ENCODE peak calls at places on chromosomes 11 and 22, in eight cellular contexts. One of them, this sample, is unnamed.
A peak's percentile ranks its signal among the peaks of the same experiment; 100 is the strongest.

GRCh38 chr22:19639610-19640135 is 74.6 kb upstream of the SEPTIN5 start:
- DNase-seq in A172: no peak
- DNase-seq in stimulated activated CD4-positive, alpha-beta T cell treated with anti-CD3 and anti-CD28 coated beads, Interleukin-12 subunit alpha, Interleukin-12 subunit beta, amount 100 ng/mL, for 48 hours: no peak
- DNase-seq in spleen: no peak
- DNase-seq in GM04503: no peak
- DNase-seq in RWPE1: no peak
- DNase-seq in globus pallidus: no peak
- DNase-seq in germinal center: no peak
- DNase-seq in this sample: no peak

GRCh38 chr22:22091400-22091878 is 108.9 kb upstream of the TOP3B start:
- DNase-seq in GM04503: no peak
- DNase-seq in globus pallidus: no peak
- DNase-seq in spleen: no peak
- DNase-seq in stimulated activated CD4-positive, alpha-beta T cell treated with anti-CD3 and anti-CD28 coated beads, Interleukin-12 subunit alpha, Interleukin-12 subunit beta, amount 100 ng/mL, for 48 hours: no peak
- DNase-seq in A172: no peak
- DNase-seq in germinal center: no peak
- DNase-seq in RWPE1: no peak
- DNase-seq in this sample: no peak

GRCh38 chr22:42439821-42440674 is 7.8 kb upstream of the NFAM1 start:
- DNase-seq in GM04503: no peak
- DNase-seq in germinal center: no peak
- DNase-seq in RWPE1: no peak
- DNase-seq in A172: peak; percentile 14
- DNase-seq in spleen: peak; percentile 84
- DNase-seq in globus pallidus: no peak
- DNase-seq in stimulated activated CD4-positive, alpha-beta T cell treated with anti-CD3 and anti-CD28 coated beads, Interleukin-12 subunit alpha, Interleukin-12 subunit beta, amount 100 ng/mL, for 48 hours: no peak
- DNase-seq in this sample: no peak

GRCh38 chr11:38392176-38392575 is 1794.1 kb upstream of the RAG2 start:
- DNase-seq in RWPE1: peak; percentile 3
- DNase-seq in germinal center: no peak
- DNase-seq in stimulated activated CD4-positive, alpha-beta T cell treated with anti-CD3 and anti-CD28 coated beads, Interleukin-12 subunit alpha, Interleukin-12 subunit beta, amount 100 ng/mL, for 48 hours: no peak
- DNase-seq in A172: no peak
- DNase-seq in spleen: no peak
- DNase-seq in globus pallidus: no peak
- DNase-seq in GM04503: no peak
- DNase-seq in this sample: no peak

GRCh38 chr11:64254326-64254725 is 3.0 kb downstream of the PLCB3 start:
- DNase-seq in A172: no peak
- DNase-seq in spleen: no peak
- DNase-seq in GM04503: no peak
- DNase-seq in germinal center: no peak
- DNase-seq in globus pallidus: no peak
- DNase-seq in RWPE1: no peak
- DNase-seq in stimulated activated CD4-positive, alpha-beta T cell treated with anti-CD3 and anti-CD28 coated beads, Interleukin-12 subunit alpha, Interleukin-12 subunit beta, amount 100 ng/mL, for 48 hours: no peak
- DNase-seq in this sample: no peak

GRCh38 chr11:57164317-57164716 is 17.4 kb upstream of the LRRC55 start:
- DNase-seq in germinal center: no peak
- DNase-seq in GM04503: no peak
- DNase-seq in A172: no peak
- DNase-seq in stimulated activated CD4-positive, alpha-beta T cell treated with anti-CD3 and anti-CD28 coated beads, Interleukin-12 subunit alpha, Interleukin-12 subunit beta, amount 100 ng/mL, for 48 hours: no peak
- DNase-seq in spleen: no peak
- DNase-seq in globus pallidus: no peak
- DNase-seq in RWPE1: no peak
- DNase-seq in this sample: no peak

GRCh38 chr11:47766363-47767227 is 546 bp downstream of the FNBP4 start:
- DNase-seq in A172: peak; percentile 51
- DNase-seq in spleen: peak; percentile 93
- DNase-seq in RWPE1: peak; percentile 27
- DNase-seq in globus pallidus: peak; percentile 66
- DNase-seq in germinal center: peak; percentile 42
- DNase-seq in stimulated activated CD4-positive, alpha-beta T cell treated with anti-CD3 and anti-CD28 coated beads, Interleukin-12 subunit alpha, Interleukin-12 subunit beta, amount 100 ng/mL, for 48 hours: peak; percentile 65
- DNase-seq in GM04503: peak; percentile 38
- DNase-seq in this sample: peak; percentile 42

GRCh38 chr11:122778148-122778547 is 60.2 kb upstream of the CRTAM start:
- DNase-seq in spleen: no peak
- DNase-seq in RWPE1: no peak
- DNase-seq in A172: peak; percentile 16
- DNase-seq in globus pallidus: no peak
- DNase-seq in stimulated activated CD4-positive, alpha-beta T cell treated with anti-CD3 and anti-CD28 coated beads, Interleukin-12 subunit alpha, Interleukin-12 subunit beta, amount 100 ng/mL, for 48 hours: no peak
- DNase-seq in GM04503: no peak
- DNase-seq in germinal center: no peak
- DNase-seq in this sample: no peak

GRCh38 chr11:86740628-86741488 is 59.5 kb upstream of the PRSS23 start:
- DNase-seq in RWPE1: peak; percentile 85
- DNase-seq in germinal center: no peak
- DNase-seq in A172: peak; percentile 92
- DNase-seq in spleen: no peak
- DNase-seq in stimulated activated CD4-positive, alpha-beta T cell treated with anti-CD3 and anti-CD28 coated beads, Interleukin-12 subunit alpha, Interleukin-12 subunit beta, amount 100 ng/mL, for 48 hours: peak; percentile 8
- DNase-seq in globus pallidus: peak; percentile 16
- DNase-seq in GM04503: peak; percentile 78
- DNase-seq in this sample: peak; percentile 99

GRCh38 chr11:33391893-33392251 is 134.7 kb downstream of the HIPK3 start:
- DNase-seq in spleen: no peak
- DNase-seq in A172: no peak
- DNase-seq in stimulated activated CD4-positive, alpha-beta T cell treated with anti-CD3 and anti-CD28 coated beads, Interleukin-12 subunit alpha, Interleukin-12 subunit beta, amount 100 ng/mL, for 48 hours: no peak
- DNase-seq in RWPE1: no peak
- DNase-seq in germinal center: no peak
- DNase-seq in GM04503: no peak
- DNase-seq in globus pallidus: no peak
- DNase-seq in this sample: no peak

GRCh38 chr11:66119348-66120133 is 49.5 kb downstream of the PACS1 start:
- DNase-seq in GM04503: peak; percentile 64
- DNase-seq in globus pallidus: no peak
- DNase-seq in spleen: no peak
- DNase-seq in germinal center: no peak
- DNase-seq in A172: peak; percentile 66
- DNase-seq in RWPE1: peak; percentile 55
- DNase-seq in stimulated activated CD4-positive, alpha-beta T cell treated with anti-CD3 and anti-CD28 coated beads, Interleukin-12 subunit alpha, Interleukin-12 subunit beta, amount 100 ng/mL, for 48 hours: no peak
- DNase-seq in this sample: peak; percentile 78

GRCh38 chr11:3146612-3147256 is 18.4 kb downstream of the OSBPL5 start:
- DNase-seq in A172: peak; percentile 47
- DNase-seq in RWPE1: no peak
- DNase-seq in globus pallidus: no peak
- DNase-seq in GM04503: no peak
- DNase-seq in germinal center: no peak
- DNase-seq in spleen: no peak
- DNase-seq in stimulated activated CD4-positive, alpha-beta T cell treated with anti-CD3 and anti-CD28 coated beads, Interleukin-12 subunit alpha, Interleukin-12 subunit beta, amount 100 ng/mL, for 48 hours: no peak
- DNase-seq in this sample: no peak

GRCh38 chr11:110026823-110027626 is 66.2 kb upstream of the ZC3H12C start:
- DNase-seq in RWPE1: no peak
- DNase-seq in stimulated activated CD4-positive, alpha-beta T cell treated with anti-CD3 and anti-CD28 coated beads, Interleukin-12 subunit alpha, Interleukin-12 subunit beta, amount 100 ng/mL, for 48 hours: no peak
- DNase-seq in GM04503: no peak
- DNase-seq in A172: no peak
- DNase-seq in spleen: no peak
- DNase-seq in germinal center: peak; percentile 77
- DNase-seq in globus pallidus: peak; percentile 83
- DNase-seq in this sample: peak; percentile 32

GRCh38 chr22:42581762-42582716 is 28.3 kb downstream of the SERHL2 start:
- DNase-seq in GM04503: no peak
- DNase-seq in globus pallidus: peak; percentile 61
- DNase-seq in RWPE1: peak; percentile 59
- DNase-seq in stimulated activated CD4-positive, alpha-beta T cell treated with anti-CD3 and anti-CD28 coated beads, Interleukin-12 subunit alpha, Interleukin-12 subunit beta, amount 100 ng/mL, for 48 hours: peak; percentile 77
- DNase-seq in spleen: peak; percentile 94
- DNase-seq in A172: peak; percentile 11
- DNase-seq in germinal center: peak; percentile 84
- DNase-seq in this sample: peak; percentile 52

GRCh38 chr11:62402226-62402625 is 16.6 kb upstream of the SCGB1A1 start:
- DNase-seq in globus pallidus: no peak
- DNase-seq in stimulated activated CD4-positive, alpha-beta T cell treated with anti-CD3 and anti-CD28 coated beads, Interleukin-12 subunit alpha, Interleukin-12 subunit beta, amount 100 ng/mL, for 48 hours: peak; percentile 28
- DNase-seq in RWPE1: no peak
- DNase-seq in germinal center: no peak
- DNase-seq in spleen: peak; percentile 88
- DNase-seq in A172: no peak
- DNase-seq in GM04503: no peak
- DNase-seq in this sample: no peak

GRCh38 chr22:40512426-40513136 is 123.9 kb downstream of the MRTFA start:
- DNase-seq in GM04503: peak; percentile 100
- DNase-seq in A172: peak; percentile 93
- DNase-seq in RWPE1: peak; percentile 76
- DNase-seq in spleen: no peak
- DNase-seq in stimulated activated CD4-positive, alpha-beta T cell treated with anti-CD3 and anti-CD28 coated beads, Interleukin-12 subunit alpha, Interleukin-12 subunit beta, amount 100 ng/mL, for 48 hours: no peak
- DNase-seq in germinal center: no peak
- DNase-seq in globus pallidus: peak; percentile 23
- DNase-seq in this sample: peak; percentile 89

GRCh38 chr11:24163146-24163545 is 333.7 kb upstream of the LUZP2 start:
- DNase-seq in germinal center: no peak
- DNase-seq in RWPE1: no peak
- DNase-seq in stimulated activated CD4-positive, alpha-beta T cell treated with anti-CD3 and anti-CD28 coated beads, Interleukin-12 subunit alpha, Interleukin-12 subunit beta, amount 100 ng/mL, for 48 hours: no peak
- DNase-seq in GM04503: no peak
- DNase-seq in A172: peak; percentile 28
- DNase-seq in spleen: no peak
- DNase-seq in globus pallidus: no peak
- DNase-seq in this sample: no peak

GRCh38 chr22:23305922-23306374 is 125.6 kb downstream of the BCR start:
- DNase-seq in germinal center: no peak
- DNase-seq in stimulated activated CD4-positive, alpha-beta T cell treated with anti-CD3 and anti-CD28 coated beads, Interleukin-12 subunit alpha, Interleukin-12 subunit beta, amount 100 ng/mL, for 48 hours: no peak
- DNase-seq in GM04503: no peak
- DNase-seq in globus pallidus: peak; percentile 78
- DNase-seq in spleen: peak; percentile 85
- DNase-seq in RWPE1: no peak
- DNase-seq in A172: no peak
- DNase-seq in this sample: no peak

GRCh38 chr22:23888615-23889401 is 5.4 kb upstream of the MIF start:
- DNase-seq in A172: peak; percentile 17
- DNase-seq in globus pallidus: peak; percentile 38
- DNase-seq in stimulated activated CD4-positive, alpha-beta T cell treated with anti-CD3 and anti-CD28 coated beads, Interleukin-12 subunit alpha, Interleukin-12 subunit beta, amount 100 ng/mL, for 48 hours: no peak
- DNase-seq in RWPE1: no peak
- DNase-seq in germinal center: no peak
- DNase-seq in GM04503: no peak
- DNase-seq in spleen: no peak
- DNase-seq in this sample: no peak

GRCh38 chr11:14132312-14132711 is 169.8 kb downstream of the SPON1 start:
- DNase-seq in globus pallidus: no peak
- DNase-seq in RWPE1: no peak
- DNase-seq in A172: no peak
- DNase-seq in stimulated activated CD4-positive, alpha-beta T cell treated with anti-CD3 and anti-CD28 coated beads, Interleukin-12 subunit alpha, Interleukin-12 subunit beta, amount 100 ng/mL, for 48 hours: no peak
- DNase-seq in germinal center: no peak
- DNase-seq in GM04503: no peak
- DNase-seq in spleen: no peak
- DNase-seq in this sample: no peak

GRCh38 chr11:85953491-85954143 is 98.4 kb downstream of the CCDC83 start:
- DNase-seq in germinal center: no peak
- DNase-seq in RWPE1: no peak
- DNase-seq in stimulated activated CD4-positive, alpha-beta T cell treated with anti-CD3 and anti-CD28 coated beads, Interleukin-12 subunit alpha, Interleukin-12 subunit beta, amount 100 ng/mL, for 48 hours: no peak
- DNase-seq in spleen: no peak
- DNase-seq in globus pallidus: no peak
- DNase-seq in A172: no peak
- DNase-seq in GM04503: no peak
- DNase-seq in this sample: no peak

GRCh38 chr11:33970984-33971466 is 79.1 kb upstream of the LMO2 start:
- DNase-seq in GM04503: no peak
- DNase-seq in A172: peak; percentile 67
- DNase-seq in globus pallidus: peak; percentile 37
- DNase-seq in RWPE1: peak; percentile 58
- DNase-seq in stimulated activated CD4-positive, alpha-beta T cell treated with anti-CD3 and anti-CD28 coated beads, Interleukin-12 subunit alpha, Interleukin-12 subunit beta, amount 100 ng/mL, for 48 hours: no peak
- DNase-seq in germinal center: peak; percentile 67
- DNase-seq in spleen: no peak
- DNase-seq in this sample: peak; percentile 25

GRCh38 chr11:119977881-119978280 is 160.0 kb downstream of the TRIM29 start:
- DNase-seq in stimulated activated CD4-positive, alpha-beta T cell treated with anti-CD3 and anti-CD28 coated beads, Interleukin-12 subunit alpha, Interleukin-12 subunit beta, amount 100 ng/mL, for 48 hours: no peak
- DNase-seq in RWPE1: no peak
- DNase-seq in globus pallidus: no peak
- DNase-seq in GM04503: no peak
- DNase-seq in spleen: no peak
- DNase-seq in A172: no peak
- DNase-seq in germinal center: no peak
- DNase-seq in this sample: no peak

GRCh38 chr11:1487091-1487850 is 692 bp upstream of the MOB2 start:
- DNase-seq in germinal center: no peak
- DNase-seq in globus pallidus: no peak
- DNase-seq in GM04503: no peak
- DNase-seq in A172: no peak
- DNase-seq in spleen: peak; percentile 65
- DNase-seq in RWPE1: no peak
- DNase-seq in stimulated activated CD4-positive, alpha-beta T cell treated with anti-CD3 and anti-CD28 coated beads, Interleukin-12 subunit alpha, Interleukin-12 subunit beta, amount 100 ng/mL, for 48 hours: no peak
- DNase-seq in this sample: no peak

GRCh38 chr11:111510311-111510710 is 1.9 kb downstream of the BTG4 start:
- DNase-seq in stimulated activated CD4-positive, alpha-beta T cell treated with anti-CD3 and anti-CD28 coated beads, Interleukin-12 subunit alpha, Interleukin-12 subunit beta, amount 100 ng/mL, for 48 hours: no peak
- DNase-seq in A172: no peak
- DNase-seq in RWPE1: peak; percentile 84
- DNase-seq in GM04503: no peak
- DNase-seq in spleen: no peak
- DNase-seq in globus pallidus: no peak
- DNase-seq in germinal center: no peak
- DNase-seq in this sample: no peak

GRCh38 chr22:41834005-41834975 is 1.4 kb downstream of the SREBF2 start:
- DNase-seq in germinal center: no peak
- DNase-seq in stimulated activated CD4-positive, alpha-beta T cell treated with anti-CD3 and anti-CD28 coated beads, Interleukin-12 subunit alpha, Interleukin-12 subunit beta, amount 100 ng/mL, for 48 hours: no peak
- DNase-seq in spleen: no peak
- DNase-seq in globus pallidus: no peak
- DNase-seq in RWPE1: no peak
- DNase-seq in GM04503: no peak
- DNase-seq in A172: no peak
- DNase-seq in this sample: no peak